ENCODE peak calls at places on chromosomes 2 and 18, in six cellular contexts. One of them, this sample, is unnamed.

GRCh38 chr2:240567872-240568677 is at the start of gene RNPEPL1:
- DNase-seq in fibroblast of pulmonary artery: no peak
- DNase-seq in head of caudate nucleus: peak; percentile 68
- DNase-seq in endothelial cell: peak; percentile 51
- DNase-seq in Calu3: peak; percentile 64
- DNase-seq in LoVo: peak; percentile 48
- DNase-seq in this sample: no peak

GRCh38 chr18:58645398-58645797 is 16.5 kb upstream of the ALPK2 start:
- DNase-seq in fibroblast of pulmonary artery: peak; percentile 24
- DNase-seq in head of caudate nucleus: no peak
- DNase-seq in Calu3: no peak
- DNase-seq in endothelial cell: no peak
- DNase-seq in LoVo: no peak
- DNase-seq in this sample: no peak

GRCh38 chr18:21163647-21164625 is 52.3 kb upstream of the ROCK1 start:
- DNase-seq in fibroblast of pulmonary artery: peak; percentile 88
- DNase-seq in Calu3: no peak
- DNase-seq in endothelial cell: no peak
- DNase-seq in head of caudate nucleus: no peak
- DNase-seq in LoVo: peak; percentile 50
- DNase-seq in this sample: peak; percentile 65

GRCh38 chr2:73212098-73212447 is 2.0 kb upstream of the SMYD5 start:
- DNase-seq in Calu3: no peak
- DNase-seq in fibroblast of pulmonary artery: no peak
- DNase-seq in head of caudate nucleus: no peak
- DNase-seq in LoVo: no peak
- DNase-seq in endothelial cell: no peak
- DNase-seq in this sample: no peak

GRCh38 chr2:232377841-232378734 is 463 bp upstream of the ALPP start:
- DNase-seq in Calu3: peak; percentile 58
- DNase-seq in fibroblast of pulmonary artery: no peak
- DNase-seq in head of caudate nucleus: no peak
- DNase-seq in endothelial cell: no peak
- DNase-seq in LoVo: peak; percentile 85
- DNase-seq in this sample: no peak

GRCh38 chr2:3704647-3705046 is 1.3 kb downstream of the DCDC2C start:
- DNase-seq in endothelial cell: no peak
- DNase-seq in fibroblast of pulmonary artery: no peak
- DNase-seq in Calu3: no peak
- DNase-seq in LoVo: no peak
- DNase-seq in head of caudate nucleus: no peak
- DNase-seq in this sample: no peak

GRCh38 chr2:165839610-165840009 is 45.6 kb upstream of the GALNT3 start:
- DNase-seq in Calu3: no peak
- DNase-seq in head of caudate nucleus: no peak
- DNase-seq in endothelial cell: no peak
- DNase-seq in fibroblast of pulmonary artery: no peak
- DNase-seq in LoVo: no peak
- DNase-seq in this sample: no peak

GRCh38 chr2:189152476-189152875 is 27.1 kb downstream of the COL5A2 start:
- DNase-seq in head of caudate nucleus: no peak
- DNase-seq in fibroblast of pulmonary artery: no peak
- DNase-seq in Calu3: no peak
- DNase-seq in LoVo: no peak
- DNase-seq in endothelial cell: no peak
- DNase-seq in this sample: no peak

GRCh38 chr2:219573166-219573565 is 1.1 kb downstream of the INHA start:
- DNase-seq in head of caudate nucleus: no peak
- DNase-seq in LoVo: no peak
- DNase-seq in Calu3: no peak
- DNase-seq in endothelial cell: no peak
- DNase-seq in fibroblast of pulmonary artery: no peak
- DNase-seq in this sample: no peak

GRCh38 chr18:46541626-46542189 is 115.3 kb downstream of the LOXHD1 start:
- DNase-seq in fibroblast of pulmonary artery: no peak
- DNase-seq in head of caudate nucleus: no peak
- DNase-seq in Calu3: no peak
- DNase-seq in endothelial cell: no peak
- DNase-seq in LoVo: no peak
- DNase-seq in this sample: no peak

This sample was measured in amniotic stem cell.